ENCODE peak calls at places on chromosome 15, in seven cellular contexts. I is GM10248; V is stomach; G is midbrain; H is activated CD8-positive, alpha-beta memory T cell treated with anti-CD3 and anti-CD28 coated beads, Interleukin-2, amount 10 ng/mL, durations not matched to agents 7 days and 5 days; X is uterus; B is cardiac fibroblast. O is an unnamed sample.

GRCh38 chr15:64901914-64902313 is 9.8 kb upstream of the ANKDD1A start:
- DNase-seq in I (no peak), V (no peak), G (no peak), H (no peak), X (no peak), B (no peak), O (no peak)

GRCh38 chr15:74785716-74786032 is 3.8 kb downstream of the CSK start:
- DNase-seq in I (peak; percentile 65), V (no peak), G (no peak), H (peak; percentile 83), X (no peak), B (no peak), O (no peak)

GRCh38 chr15:85890620-85890980 is 95.9 kb upstream of the KLHL25 start:
- DNase-seq in I (no peak), V (no peak), G (no peak), H (no peak), X (no peak), B (no peak), O (no peak)

GRCh38 chr15:25251700-25252390 is 187.0 kb downstream of the UBE3A start:
- DNase-seq in I (peak; percentile 1), V (peak; percentile 21), G (no peak), H (peak; percentile 27), X (peak; percentile 6), B (no peak), O (no peak)

GRCh38 chr15:37122703-37123102 is 22.4 kb upstream of the MEIS2 start:
- DNase-seq in I (no peak), V (no peak), G (no peak), H (no peak), X (no peak), B (peak; percentile 86), O (no peak)

GRCh38 chr15:70752142-70752754 is 11.1 kb downstream of the UACA start:
- DNase-seq in I (no peak), V (no peak), G (no peak), H (no peak), X (peak; percentile 39), B (peak; percentile 67), O (no peak)

GRCh38 chr15:78263907-78264303 is 457 bp upstream of the DNAJA4 start:
- DNase-seq in I (no peak), V (peak; percentile 35), G (no peak), H (no peak), X (no peak), B (no peak), O (no peak)

GRCh38 chr15:90036806-90037509 is 35.8 kb downstream of the ZNF710 start:
- DNase-seq in I (no peak), V (no peak), G (no peak), H (no peak), X (peak; percentile 8), B (no peak), O (no peak)

GRCh38 chr15:30859091-30859874 is 44.4 kb upstream of the FAN1 start:
- DNase-seq in I (peak; percentile 22), V (no peak), G (no peak), H (no peak), X (no peak), B (peak; percentile 58), O (peak; percentile 6)

GRCh38 chr15:67820992-67821783 is 4.1 kb upstream of the SKOR1 start:
- DNase-seq in I (peak; percentile 73), V (peak; percentile 47), G (no peak), H (peak; percentile 56), X (no peak), B (peak; percentile 66), O (no peak)

GRCh38 chr15:23566070-23567050 is 886 bp downstream of the MKRN3 start:
- DNase-seq in I (no peak), V (no peak), G (peak; percentile 41), H (peak; percentile 41), X (peak; percentile 13), B (no peak), O (peak; percentile 4)

GRCh38 chr15:89812126-89812846 is 2.4 kb downstream of the ANPEP start:
- DNase-seq in I (no peak), V (peak; percentile 74), G (no peak), H (no peak), X (no peak), B (peak; percentile 58), O (no peak)

O was measured in activated CD4-positive, alpha-beta T cell treated with anti-CD3 and anti-CD28 coated beads, Interleukin-2, amount 50 U/mL, for 24 hours.